ENCODE peak calls at places on chromosomes 1 and 21, in nine cellular contexts. D is brain microvascular endothelial cell, N is neural progenitor cell, K is astrocyte of the spinal cord, R is IMR-90, H is lower lobe of right lung, F is breast epithelium, L is sigmoid colon, W is lung. Y is an unnamed sample.
A peak's percentile ranks its signal among the peaks of the same experiment; 100 is the strongest.

GRCh38 chr21:16978309-16978895 is 534.4 kb upstream of the CXADR start:
- DNase-seq in H (no peak), K (no peak), R (no peak), L (no peak), N (no peak), D (no peak), W (no peak), F (no peak), Y (no peak)

GRCh38 chr1:6554907-6555778 is at the start of gene TAS1R1:
- DNase-seq in H (peak; percentile 59), W (peak; percentile 34), R (no peak), F (no peak), D (no peak), K (no peak), N (no peak), L (peak; percentile 87), Y (no peak)

GRCh38 chr1:113027008-113027407 is 46.0 kb upstream of the LRIG2 start:
- DNase-seq in W (no peak), K (no peak), F (no peak), D (no peak), R (no peak), H (no peak), L (no peak), N (no peak), Y (no peak)

GRCh38 chr1:4045397-4046010 is 145.4 kb upstream of the C1orf174 start:
- DNase-seq in R (no peak), N (no peak), W (no peak), L (no peak), D (no peak), K (no peak), F (no peak), H (no peak), Y (no peak)

GRCh38 chr1:61293197-61293596 is 210.8 kb downstream of the NFIA start:
- DNase-seq in R (no peak), K (no peak), F (no peak), H (no peak), W (no peak), N (no peak), L (no peak), D (peak; percentile 70), Y (no peak)

GRCh38 chr1:59262631-59263030 is 34.3 kb upstream of the FGGY start:
- DNase-seq in K (no peak), F (no peak), L (no peak), N (no peak), W (no peak), R (no peak), H (no peak), D (no peak), Y (no peak)

GRCh38 chr1:20371411-20371810 is 80.7 kb downstream of the VWA5B1 start:
- DNase-seq in N (peak; percentile 80), L (peak; percentile 21), F (no peak), W (no peak), D (no peak), H (no peak), K (peak; percentile 18), R (peak; percentile 22), Y (no peak)

GRCh38 chr1:118047650-118048224 is 118.2 kb downstream of the WDR3 start:
- DNase-seq in F (no peak), D (no peak), W (no peak), N (no peak), K (no peak), L (no peak), H (no peak), R (no peak), Y (no peak)

GRCh38 chr1:208778417-208778816 is 534.2 kb upstream of the PLXNA2 start:
- DNase-seq in R (no peak), W (no peak), N (no peak), H (no peak), F (no peak), K (no peak), D (no peak), L (no peak), Y (no peak)

GRCh38 chr1:181141431-181141910 is 53.0 kb downstream of the IER5 start:
- DNase-seq in D (peak; percentile 66), N (no peak), K (peak; percentile 80), L (peak; percentile 67), W (no peak), H (peak; percentile 55), R (peak; percentile 95), F (no peak), Y (no peak)

GRCh38 chr1:29973406-29973805 is 737.1 kb downstream of the PTPRU start:
- DNase-seq in H (no peak), R (no peak), D (no peak), F (no peak), K (no peak), W (peak; percentile 10), N (no peak), L (no peak), Y (no peak)

DNA sequence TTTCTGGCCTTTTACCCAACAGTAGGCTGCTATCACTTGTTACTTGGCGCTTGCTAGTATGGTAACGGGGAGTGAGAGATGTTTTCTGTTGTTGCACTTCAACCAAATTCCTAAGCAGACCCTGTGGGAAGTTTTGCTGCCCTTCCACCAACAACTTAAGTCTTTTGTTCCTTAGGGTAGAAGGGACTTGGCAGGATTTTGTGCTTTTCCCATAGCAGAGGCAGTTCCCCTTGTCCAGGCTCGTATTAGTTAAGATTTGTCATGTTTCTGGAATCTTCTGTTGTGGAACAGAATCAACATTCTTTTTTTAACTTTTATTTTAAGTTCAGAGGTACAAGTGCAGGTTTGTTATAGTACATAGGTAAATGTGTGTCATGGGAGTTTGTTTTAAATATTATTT is 73.2 kb upstream of the SGIP1 start:
- DNase-seq in F (no peak), R (no peak), D (no peak), H (no peak), L (no peak), W (no peak), K (no peak), N (no peak), Y (peak; percentile 16)
- H3K4me3 ChIP-seq in F (no peak overlapping the region), R (no peak overlapping the region), D (no peak overlapping the region), H (no peak overlapping the region), L (no peak overlapping the region), W (no peak overlapping the region), K (no peak overlapping the region), N (no peak overlapping the region), Y (no peak overlapping the region)

GRCh38 chr1:66613187-66613586 is 79.2 kb downstream of the SGIP1 start:
- DNase-seq in N (no peak), R (peak; percentile 44), W (no peak), L (no peak), D (peak; percentile 39), H (no peak), F (no peak), K (peak; percentile 33), Y (no peak)

GRCh38 chr1:66606359-66607142 is 72.6 kb downstream of the SGIP1 start:
- DNase-seq in N (no peak), L (no peak), K (no peak), R (peak; percentile 23), H (no peak), F (no peak), D (no peak), W (no peak), Y (no peak)

GRCh38 chr1:66605419-66605997 is 71.6 kb downstream of the SGIP1 start:
- DNase-seq in R (no peak), F (no peak), D (no peak), L (no peak), W (no peak), N (no peak), H (no peak), K (no peak), Y (no peak)

DNA sequence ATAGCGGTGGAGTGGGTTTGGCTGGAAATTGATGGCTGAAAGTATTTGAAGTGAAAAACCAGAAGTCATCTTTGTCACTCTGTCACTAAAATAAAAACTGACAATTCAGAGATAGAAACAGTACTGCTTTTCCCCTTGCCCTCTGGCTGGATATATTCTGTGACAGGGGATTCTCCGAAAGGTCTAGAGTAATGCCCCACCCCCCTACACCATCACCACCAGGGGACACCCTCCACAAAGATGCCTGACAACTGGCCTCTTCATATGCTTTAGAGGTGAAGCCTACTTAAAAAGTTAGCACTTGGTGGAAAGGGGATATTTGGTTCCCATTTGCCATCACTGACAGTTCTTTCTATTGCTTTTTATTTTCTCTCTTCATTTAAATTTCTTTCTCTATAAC is 73.5 kb downstream of the SGIP1 start:
- DNase-seq in R (no peak), K (no peak), W (no peak), H (no peak), L (no peak), N (peak; percentile 28), D (no peak), F (no peak), Y (no peak)
- TF ChIP-seq CTCF in R (no peak), K (no peak), W (no peak), H (no peak), L (no peak), N (peak; percentile 37), D (peak; percentile 36), F (no peak), Y (no peak)

DNA sequence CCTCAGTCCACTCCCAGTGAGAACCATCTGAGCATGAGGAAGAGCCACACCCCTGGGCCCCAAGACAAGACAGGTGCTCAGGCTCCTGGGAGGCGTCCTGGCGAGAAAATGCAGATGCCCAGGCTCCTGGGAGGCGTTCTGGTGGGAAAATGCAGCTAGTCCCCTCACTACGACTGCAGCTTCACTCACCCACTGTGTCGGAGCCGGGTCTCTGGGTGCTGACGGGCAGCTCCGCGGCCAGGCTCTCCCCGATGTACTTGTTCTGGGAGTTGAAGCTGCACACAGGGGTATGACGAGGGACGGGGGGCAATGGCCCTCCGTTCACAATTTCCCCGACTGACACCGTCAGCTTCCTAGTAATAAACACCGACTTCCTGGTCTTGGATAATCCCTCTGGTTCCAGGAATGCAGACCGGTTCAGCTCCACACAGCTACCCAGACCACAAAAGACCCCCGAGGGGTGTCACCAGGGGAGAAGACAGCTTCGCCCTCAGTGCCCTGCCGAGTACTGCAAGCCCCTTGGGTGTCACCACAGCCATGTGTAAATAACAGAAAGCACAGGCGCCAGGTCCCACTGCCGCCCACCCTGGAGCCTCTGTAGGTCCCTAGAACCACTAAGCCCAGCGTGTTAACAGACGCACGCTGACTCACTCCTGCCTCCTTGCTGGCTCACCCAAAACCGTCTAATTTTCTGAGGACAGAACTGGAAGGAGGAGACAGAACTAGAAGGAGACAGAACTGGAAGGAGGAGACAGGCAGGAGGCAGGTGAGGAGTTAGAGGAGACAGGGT is 19.5 kb downstream of the MCM3AP start:
- DNase-seq in L (no peak), W (no peak), R (no peak), K (no peak), D (no peak), H (no peak), N (no peak), F (no peak), Y (no peak)
- H3K4me3 ChIP-seq in L (no peak overlapping the region), W (no peak overlapping the region), R (no peak overlapping the region), K (no peak overlapping the region), D (no peak overlapping the region), H (no peak overlapping the region), N (no peak overlapping the region), F (no peak overlapping the region), Y (no peak overlapping the region)

DNA sequence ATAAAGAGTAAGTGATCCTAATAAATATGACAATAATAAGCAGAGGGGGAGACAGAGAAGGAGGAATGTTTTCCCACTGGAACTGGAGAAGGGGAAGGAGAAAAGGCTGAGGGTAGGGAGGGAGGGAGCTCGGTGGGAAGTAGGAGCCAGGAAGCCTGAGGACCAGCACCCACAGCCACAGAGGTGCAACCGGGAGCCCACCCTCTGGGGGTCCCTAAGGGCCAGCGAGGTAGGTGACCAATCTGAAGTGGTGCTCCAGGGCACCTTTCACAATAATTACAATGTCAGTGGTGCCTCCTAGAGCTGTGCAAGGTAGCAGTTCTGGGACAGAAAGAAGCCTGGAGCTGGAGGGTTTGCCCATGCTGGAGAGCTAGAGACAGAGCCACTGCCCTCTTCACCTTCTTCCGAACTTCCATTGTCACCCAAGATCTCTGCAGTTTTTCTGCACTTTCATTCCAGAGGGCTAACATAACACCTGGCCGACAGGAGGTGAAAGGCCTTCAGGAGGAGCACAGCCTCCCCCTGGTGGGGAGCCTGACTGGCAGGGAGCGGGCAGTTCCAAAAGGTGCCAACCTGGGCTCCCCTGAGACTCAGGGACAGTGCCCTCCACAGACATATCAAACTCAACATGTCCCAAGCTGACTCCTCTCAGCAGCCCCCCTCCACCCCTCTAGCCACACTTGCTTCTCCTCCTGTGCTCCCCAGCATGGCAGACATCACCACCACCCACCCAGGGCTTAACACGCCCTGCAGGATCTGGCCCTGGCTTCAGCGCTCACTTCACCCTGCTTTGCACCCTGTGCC is 4.0 kb upstream of the AHCYL1 start:
- DNase-seq in D (no peak), R (no peak), W (no peak), N (peak; percentile 46), F (no peak), H (peak; percentile 60), K (no peak), L (no peak), Y (no peak)
- TF ChIP-seq CTCF in D (peak; percentile 67), R (peak; percentile 42), W (no peak), N (peak; percentile 51), F (peak; percentile 55), H (peak; percentile 50), K (peak; percentile 65), L (peak; percentile 57), Y (peak; percentile 59)

Y was measured in astrocyte of the cerebellum.